ENCODE peak calls at places on chromosome 22, in nine cellular contexts. One of them, this sample, is unnamed.

GRCh38 chr22:20585640-20586402 is 78.4 kb downstream of the MED15 start:
- DNase-seq in GM23338: no peak
- DNase-seq in lower leg skin: no peak
- DNase-seq in astrocyte of the spinal cord: no peak
- DNase-seq in uterus: no peak
- DNase-seq in GM10248: no peak
- DNase-seq in cardiac muscle cell: no peak
- DNase-seq in cardiac fibroblast: no peak
- DNase-seq in mucosa of descending colon: no peak
- DNase-seq in this sample: no peak

GRCh38 chr22:46935506-46936377 is 173.3 kb downstream of the TBC1D22A start:
- DNase-seq in GM23338: no peak
- DNase-seq in lower leg skin: peak
- DNase-seq in astrocyte of the spinal cord: no peak
- DNase-seq in uterus: no peak
- DNase-seq in GM10248: no peak
- DNase-seq in cardiac muscle cell: no peak
- DNase-seq in cardiac fibroblast: no peak
- DNase-seq in mucosa of descending colon: peak
- DNase-seq in this sample: no peak

GRCh38 chr22:49892226-49892899 is 25.9 kb downstream of the ALG12 start:
- DNase-seq in GM23338: no peak
- DNase-seq in lower leg skin: no peak
- DNase-seq in astrocyte of the spinal cord: no peak
- DNase-seq in uterus: no peak
- DNase-seq in GM10248: no peak
- DNase-seq in cardiac muscle cell: no peak
- DNase-seq in cardiac fibroblast: no peak
- DNase-seq in mucosa of descending colon: no peak
- DNase-seq in this sample: no peak

GRCh38 chr22:18970948-18971315 is 34.8 kb upstream of the PRODH start:
- DNase-seq in GM23338: peak
- DNase-seq in lower leg skin: no peak
- DNase-seq in astrocyte of the spinal cord: no peak
- DNase-seq in uterus: no peak
- DNase-seq in GM10248: no peak
- DNase-seq in cardiac muscle cell: no peak
- DNase-seq in cardiac fibroblast: no peak
- DNase-seq in mucosa of descending colon: peak
- DNase-seq in this sample: no peak

GRCh38 chr22:31286360-31287255 is 5.7 kb downstream of the PIK3IP1 start:
- DNase-seq in GM23338: no peak
- DNase-seq in lower leg skin: peak
- DNase-seq in astrocyte of the spinal cord: no peak
- DNase-seq in uterus: no peak
- DNase-seq in GM10248: no peak
- DNase-seq in cardiac muscle cell: no peak
- DNase-seq in cardiac fibroblast: no peak
- DNase-seq in mucosa of descending colon: peak
- DNase-seq in this sample: no peak

GRCh38 chr22:28909375-28909774 is 26.0 kb downstream of the ZNRF3 start:
- DNase-seq in GM23338: no peak
- DNase-seq in lower leg skin: peak
- DNase-seq in astrocyte of the spinal cord: no peak
- DNase-seq in uterus: no peak
- DNase-seq in GM10248: peak
- DNase-seq in cardiac muscle cell: peak
- DNase-seq in cardiac fibroblast: peak
- DNase-seq in mucosa of descending colon: no peak
- DNase-seq in this sample: peak

GRCh38 chr22:34334893-34335292 is 414.6 kb upstream of the LARGE1 start:
- DNase-seq in GM23338: peak
- DNase-seq in lower leg skin: no peak
- DNase-seq in astrocyte of the spinal cord: no peak
- DNase-seq in uterus: no peak
- DNase-seq in GM10248: no peak
- DNase-seq in cardiac muscle cell: no peak
- DNase-seq in cardiac fibroblast: no peak
- DNase-seq in mucosa of descending colon: no peak
- DNase-seq in this sample: no peak

GRCh38 chr22:36443198-36443770 is 38.2 kb downstream of the TXN2 start:
- DNase-seq in GM23338: no peak
- DNase-seq in lower leg skin: no peak
- DNase-seq in astrocyte of the spinal cord: no peak
- DNase-seq in uterus: no peak
- DNase-seq in GM10248: no peak
- DNase-seq in cardiac muscle cell: no peak
- DNase-seq in cardiac fibroblast: no peak
- DNase-seq in mucosa of descending colon: no peak
- DNase-seq in this sample: no peak

GRCh38 chr22:50507421-50507990 is at the start of gene LMF2:
- DNase-seq in GM23338: peak
- DNase-seq in lower leg skin: peak
- DNase-seq in astrocyte of the spinal cord: no peak
- DNase-seq in uterus: peak
- DNase-seq in GM10248: peak
- DNase-seq in cardiac muscle cell: no peak
- DNase-seq in cardiac fibroblast: no peak
- DNase-seq in mucosa of descending colon: peak
- DNase-seq in this sample: peak

GRCh38 chr22:32044913-32045312 is 1.9 kb downstream of the SLC5A1 start:
- DNase-seq in GM23338: no peak
- DNase-seq in lower leg skin: no peak
- DNase-seq in astrocyte of the spinal cord: no peak
- DNase-seq in uterus: no peak
- DNase-seq in GM10248: no peak
- DNase-seq in cardiac muscle cell: no peak
- DNase-seq in cardiac fibroblast: no peak
- DNase-seq in mucosa of descending colon: peak
- DNase-seq in this sample: peak

DNA sequence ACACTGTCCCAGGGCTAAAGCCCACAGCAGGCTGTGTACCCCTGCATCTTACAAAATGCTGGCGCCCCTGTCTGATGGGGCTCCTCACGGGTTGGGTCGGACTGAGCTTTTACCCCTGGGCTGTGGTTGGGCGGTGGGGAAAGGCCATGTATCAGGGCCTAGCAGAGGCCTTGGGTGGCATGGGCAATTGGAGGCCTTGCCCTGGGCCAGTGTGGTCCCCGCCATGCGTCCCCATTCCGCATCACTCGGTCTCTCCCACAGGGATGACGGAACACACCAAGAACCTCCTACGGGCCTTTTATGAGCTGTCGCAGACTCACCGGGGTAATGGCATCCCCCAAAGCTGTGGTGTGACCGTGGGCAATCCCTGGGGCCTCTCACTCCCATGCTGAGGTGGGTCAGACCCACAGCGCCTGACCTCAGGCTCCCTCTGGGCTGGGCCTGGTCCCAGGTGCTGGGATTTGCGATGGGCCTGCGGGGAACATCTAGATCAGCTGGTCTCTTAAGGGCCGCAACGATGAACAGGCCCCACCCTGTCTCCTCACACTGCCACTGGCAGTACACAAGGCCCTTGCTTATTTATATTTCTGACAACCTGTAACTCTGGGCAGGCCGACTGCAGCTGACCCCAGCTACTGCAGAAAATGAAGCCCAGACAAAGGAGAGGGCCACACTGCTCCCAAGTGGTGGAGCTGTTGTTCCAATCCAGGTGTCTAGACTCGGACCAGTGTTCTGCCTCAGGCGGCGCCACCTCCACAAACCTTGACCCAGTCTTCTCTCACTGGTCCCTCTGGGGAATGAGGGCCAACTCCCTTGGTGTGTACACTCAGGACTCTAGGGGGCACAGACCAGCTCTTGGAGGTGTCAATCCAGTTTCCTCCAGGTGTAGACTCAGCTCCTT is 12.3 kb downstream of the SLC16A8 start:
- DNase-seq in GM23338: no peak
- DNase-seq in lower leg skin: no peak
- DNase-seq in astrocyte of the spinal cord: no peak
- DNase-seq in uterus: no peak
- DNase-seq in GM10248: no peak
- DNase-seq in cardiac muscle cell: no peak
- DNase-seq in cardiac fibroblast: no peak
- DNase-seq in mucosa of descending colon: peak
- DNase-seq in this sample: no peak
- TF ChIP-seq CTCF in GM23338: no peak
- TF ChIP-seq CTCF in lower leg skin: no peak
- TF ChIP-seq CTCF in astrocyte of the spinal cord: no peak
- TF ChIP-seq CTCF in uterus: no peak
- TF ChIP-seq CTCF in GM10248: no peak
- TF ChIP-seq CTCF in cardiac muscle cell: no peak
- TF ChIP-seq CTCF in cardiac fibroblast: no peak
- TF ChIP-seq CTCF in mucosa of descending colon: no peak
- TF ChIP-seq CTCF in this sample: no peak

DNA sequence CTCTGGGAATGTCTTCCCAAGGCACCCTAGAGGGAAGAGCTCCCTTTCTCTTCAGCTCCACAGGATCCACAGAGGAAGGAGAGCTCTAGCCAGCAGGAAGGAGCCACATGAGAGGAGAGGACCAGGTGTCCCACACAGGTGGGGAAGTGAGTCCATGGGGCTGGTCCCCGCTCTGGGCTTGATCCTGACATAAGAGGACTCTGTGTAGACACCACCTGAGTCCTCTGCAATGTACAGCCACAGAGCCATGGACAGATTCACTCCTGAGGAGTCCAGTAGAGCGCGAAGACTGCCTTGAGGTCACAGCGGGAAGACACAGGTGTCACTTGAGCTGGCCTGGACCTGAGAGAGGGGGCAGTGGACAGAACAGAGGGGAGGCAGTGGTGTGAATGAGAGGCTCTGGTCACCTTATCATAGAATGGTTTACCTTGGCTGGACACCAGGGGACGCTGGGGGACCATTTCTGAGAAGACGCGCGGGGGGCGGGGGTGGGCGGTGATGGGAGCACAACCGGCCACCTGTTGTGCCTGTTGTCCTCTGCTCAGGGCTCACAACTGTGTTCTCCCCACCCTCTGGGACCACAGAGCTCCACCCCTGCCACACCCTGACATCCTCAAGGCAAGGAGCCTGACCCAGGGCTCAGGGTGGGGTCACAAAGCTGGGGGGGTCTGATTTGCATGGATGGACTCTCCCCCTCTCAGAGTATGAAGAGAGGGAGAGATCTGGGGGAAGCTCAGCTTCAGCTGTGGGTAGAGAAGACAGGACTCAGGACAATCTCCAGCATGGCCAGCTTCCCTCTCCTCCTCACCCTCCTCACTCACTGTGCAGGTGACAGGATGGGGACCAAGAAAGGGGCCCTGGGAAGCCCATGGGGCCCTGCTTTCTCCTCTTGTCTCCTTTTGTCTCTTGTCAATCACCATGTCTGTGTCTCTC is 128.2 kb downstream of the ZNF280B start:
- DNase-seq in GM23338: peak
- DNase-seq in lower leg skin: no peak
- DNase-seq in astrocyte of the spinal cord: no peak
- DNase-seq in uterus: no peak
- DNase-seq in GM10248: peak
- DNase-seq in cardiac muscle cell: no peak
- DNase-seq in cardiac fibroblast: no peak
- DNase-seq in mucosa of descending colon: no peak
- DNase-seq in this sample: peak
- TF ChIP-seq CTCF in GM23338: peak
- TF ChIP-seq CTCF in lower leg skin: no peak
- TF ChIP-seq CTCF in astrocyte of the spinal cord: peak
- TF ChIP-seq CTCF in uterus: no peak
- TF ChIP-seq CTCF in GM10248: no peak
- TF ChIP-seq CTCF in cardiac muscle cell: no peak
- TF ChIP-seq CTCF in cardiac fibroblast: no peak
- TF ChIP-seq CTCF in mucosa of descending colon: no peak
- TF ChIP-seq CTCF in this sample: peak

GRCh38 chr22:41256898-41257260 is 16.1 kb upstream of the CHADL start:
- DNase-seq in GM23338: peak
- DNase-seq in lower leg skin: no peak
- DNase-seq in astrocyte of the spinal cord: peak
- DNase-seq in uterus: no peak
- DNase-seq in GM10248: no peak
- DNase-seq in cardiac muscle cell: peak
- DNase-seq in cardiac fibroblast: peak
- DNase-seq in mucosa of descending colon: no peak
- DNase-seq in this sample: no peak

GRCh38 chr22:41252365-41252764 is 11.6 kb upstream of the CHADL start:
- DNase-seq in GM23338: no peak
- DNase-seq in lower leg skin: no peak
- DNase-seq in astrocyte of the spinal cord: no peak
- DNase-seq in uterus: no peak
- DNase-seq in GM10248: no peak
- DNase-seq in cardiac muscle cell: no peak
- DNase-seq in cardiac fibroblast: no peak
- DNase-seq in mucosa of descending colon: no peak
- DNase-seq in this sample: no peak

GRCh38 chr22:41257696-41258095 is 17.0 kb upstream of the CHADL start:
- DNase-seq in GM23338: no peak
- DNase-seq in lower leg skin: no peak
- DNase-seq in astrocyte of the spinal cord: no peak
- DNase-seq in uterus: no peak
- DNase-seq in GM10248: no peak
- DNase-seq in cardiac muscle cell: no peak
- DNase-seq in cardiac fibroblast: no peak
- DNase-seq in mucosa of descending colon: no peak
- DNase-seq in this sample: no peak

GRCh38 chr22:41254230-41254629 is 13.5 kb upstream of the CHADL start:
- DNase-seq in GM23338: no peak
- DNase-seq in lower leg skin: no peak
- DNase-seq in astrocyte of the spinal cord: no peak
- DNase-seq in uterus: no peak
- DNase-seq in GM10248: no peak
- DNase-seq in cardiac muscle cell: no peak
- DNase-seq in cardiac fibroblast: no peak
- DNase-seq in mucosa of descending colon: no peak
- DNase-seq in this sample: no peak

DNA sequence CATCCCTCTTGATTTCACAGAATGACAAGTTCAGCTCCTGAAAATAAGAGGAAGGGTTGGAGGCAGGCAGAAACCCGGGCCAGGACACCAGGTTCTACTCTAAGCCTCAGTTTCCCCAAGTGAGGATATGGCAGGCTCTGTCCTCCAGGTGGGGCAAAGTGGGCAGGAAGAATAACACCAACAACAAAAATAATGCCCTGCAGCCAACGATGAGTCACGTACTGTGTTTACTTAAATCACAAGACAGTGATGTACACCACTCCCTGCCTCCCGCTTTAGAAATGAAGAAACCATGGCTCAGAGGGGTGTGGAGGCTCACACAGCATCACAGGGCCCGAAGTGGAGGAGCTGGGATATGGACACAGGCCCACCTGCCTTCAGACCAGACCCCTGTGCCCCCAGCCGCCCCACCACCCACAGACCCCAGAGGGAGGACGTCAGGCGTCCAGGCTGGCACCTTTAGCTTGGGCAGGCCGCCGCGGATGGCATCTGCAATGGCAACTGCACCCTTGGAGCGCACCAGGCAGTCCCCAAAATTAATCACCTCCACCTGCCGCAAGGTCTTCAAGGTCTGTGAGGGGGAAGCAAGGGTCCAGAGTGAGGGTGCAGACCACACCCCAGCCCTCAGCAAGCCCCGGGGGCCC is 15.6 kb upstream of the CHADL start:
- DNase-seq in GM23338: no peak
- DNase-seq in lower leg skin: no peak
- DNase-seq in astrocyte of the spinal cord: peak
- DNase-seq in uterus: no peak
- DNase-seq in GM10248: no peak
- DNase-seq in cardiac muscle cell: peak
- DNase-seq in cardiac fibroblast: peak
- DNase-seq in mucosa of descending colon: no peak
- DNase-seq in this sample: no peak
- TF ChIP-seq CTCF in GM23338: no peak
- TF ChIP-seq CTCF in lower leg skin: no peak
- TF ChIP-seq CTCF in astrocyte of the spinal cord: peak
- TF ChIP-seq CTCF in uterus: no peak
- TF ChIP-seq CTCF in GM10248: no peak
- TF ChIP-seq CTCF in cardiac muscle cell: no peak
- TF ChIP-seq CTCF in cardiac fibroblast: peak
- TF ChIP-seq CTCF in mucosa of descending colon: no peak
- TF ChIP-seq CTCF in this sample: no peak

GRCh38 chr22:21643533-21644357 is 1.6 kb downstream of the SDF2L1 start:
- DNase-seq in GM23338: no peak
- DNase-seq in lower leg skin: no peak
- DNase-seq in astrocyte of the spinal cord: no peak
- DNase-seq in uterus: no peak
- DNase-seq in GM10248: no peak
- DNase-seq in cardiac muscle cell: no peak
- DNase-seq in cardiac fibroblast: no peak
- DNase-seq in mucosa of descending colon: no peak
- DNase-seq in this sample: no peak
- TF ChIP-seq CTCF in GM23338: no peak
- TF ChIP-seq CTCF in lower leg skin: no peak
- TF ChIP-seq CTCF in astrocyte of the spinal cord: peak
- TF ChIP-seq CTCF in uterus: no peak
- TF ChIP-seq CTCF in GM10248: peak
- TF ChIP-seq CTCF in cardiac muscle cell: peak
- TF ChIP-seq CTCF in cardiac fibroblast: no peak
- TF ChIP-seq CTCF in mucosa of descending colon: no peak
- TF ChIP-seq CTCF in this sample: no peak